ENCODE peak calls at places on chromosomes 11 and 22, in ten cellular contexts. Q is prostate gland, U is endothelial cell of umbilical vein, W is HCT116, K is stomach, F is vagina, C is HepG2, A is breast epithelium, X is spleen, R is H1. B is an unnamed sample.

GRCh38 chr11:77487790-77488189 is 13.9 kb upstream of the PAK1 start:
- DNase-seq in Q (no peak), U (no peak), W (no peak), K (no peak), F (no peak), C (no peak), A (no peak), X (no peak), R (no peak), B (no peak)

GRCh38 chr11:83689062-83689461 is 402.9 kb upstream of the CCDC90B start:
- DNase-seq in Q (no peak), U (no peak), W (no peak), K (no peak), F (no peak), C (no peak), A (no peak), X (no peak), R (no peak), B (no peak)

GRCh38 chr22:35072939-35073338 is 7.0 kb downstream of the ISX start:
- DNase-seq in Q (no peak), U (no peak), W (no peak), K (no peak), F (no peak), C (no peak), A (no peak), X (no peak), R (no peak), B (no peak)

GRCh38 chr11:116689413-116690127 is 83.2 kb downstream of the BUD13 start:
- DNase-seq in Q (no peak), U (no peak), W (no peak), K (no peak), F (peak; percentile 91), C (no peak), A (no peak), X (peak; percentile 54), R (no peak), B (peak; percentile 28)

GRCh38 chr22:25960375-25960774 is 208.9 kb upstream of the SEZ6L start:
- DNase-seq in Q (no peak), U (no peak), W (no peak), K (no peak), F (no peak), C (no peak), A (no peak), X (no peak), R (no peak), B (no peak)

GRCh38 chr11:76491644-76492043 is 46.8 kb downstream of the EMSY start:
- DNase-seq in Q (no peak), U (no peak), W (no peak), K (no peak), F (no peak), C (no peak), A (no peak), X (no peak), R (no peak), B (no peak)

GRCh38 chr11:134999490-135000066 is 587.5 kb upstream of the B3GAT1 start:
- DNase-seq in Q (no peak), U (no peak), W (no peak), K (no peak), F (peak; percentile 72), C (no peak), A (no peak), X (no peak), R (no peak), B (no peak)

GRCh38 chr22:23904855-23905254 is 10.7 kb downstream of the MIF start:
- DNase-seq in Q (no peak), U (no peak), W (no peak), K (no peak), F (no peak), C (no peak), A (no peak), X (no peak), R (no peak), B (no peak)

GRCh38 chr11:61109671-61110070 is 7.4 kb downstream of the CD5 start:
- DNase-seq in Q (no peak), U (no peak), W (no peak), K (no peak), F (no peak), C (no peak), A (no peak), X (no peak), R (no peak), B (no peak)

GRCh38 chr22:48223488-48224190 is 1461.2 kb downstream of the TBC1D22A start:
- DNase-seq in Q (no peak), U (no peak), W (no peak), K (no peak), F (peak; percentile 79), C (no peak), A (no peak), X (peak; percentile 50), R (no peak), B (no peak)

GRCh38 chr11:37248145-37248544 is 650.1 kb upstream of the RAG2 start:
- DNase-seq in Q (no peak), U (no peak), W (no peak), K (no peak), F (no peak), C (no peak), A (no peak), X (no peak), R (no peak), B (no peak)

GRCh38 chr11:130042093-130042591 is 27.6 kb upstream of the APLP2 start:
- DNase-seq in Q (no peak), U (peak; percentile 95), W (no peak), K (no peak), F (no peak), C (peak; percentile 85), A (no peak), X (no peak), R (no peak), B (no peak)

GRCh38 chr11:123034587-123034986 is 27.3 kb downstream of the HSPA8 start:
- DNase-seq in Q (no peak), U (no peak), W (no peak), K (no peak), F (no peak), C (no peak), A (no peak), X (no peak), R (no peak), B (peak; percentile 35)

GRCh38 chr11:1994121-1994520 is 3.5 kb downstream of the H19 start:
- DNase-seq in Q (no peak), U (no peak), W (no peak), K (no peak), F (no peak), C (no peak), A (no peak), X (peak; percentile 8), R (no peak), B (no peak)

GRCh38 chr11:15275141-15275540 is 160.4 kb downstream of the INSC start:
- DNase-seq in Q (no peak), U (no peak), W (no peak), K (no peak), F (no peak), C (no peak), A (no peak), X (no peak), R (no peak), B (no peak)

GRCh38 chr11:119047205-119047604 is 9.8 kb downstream of the HYOU1 start:
- DNase-seq in Q (no peak), U (no peak), W (no peak), K (no peak), F (no peak), C (no peak), A (no peak), X (peak; percentile 3), R (no peak), B (no peak)

DNA sequence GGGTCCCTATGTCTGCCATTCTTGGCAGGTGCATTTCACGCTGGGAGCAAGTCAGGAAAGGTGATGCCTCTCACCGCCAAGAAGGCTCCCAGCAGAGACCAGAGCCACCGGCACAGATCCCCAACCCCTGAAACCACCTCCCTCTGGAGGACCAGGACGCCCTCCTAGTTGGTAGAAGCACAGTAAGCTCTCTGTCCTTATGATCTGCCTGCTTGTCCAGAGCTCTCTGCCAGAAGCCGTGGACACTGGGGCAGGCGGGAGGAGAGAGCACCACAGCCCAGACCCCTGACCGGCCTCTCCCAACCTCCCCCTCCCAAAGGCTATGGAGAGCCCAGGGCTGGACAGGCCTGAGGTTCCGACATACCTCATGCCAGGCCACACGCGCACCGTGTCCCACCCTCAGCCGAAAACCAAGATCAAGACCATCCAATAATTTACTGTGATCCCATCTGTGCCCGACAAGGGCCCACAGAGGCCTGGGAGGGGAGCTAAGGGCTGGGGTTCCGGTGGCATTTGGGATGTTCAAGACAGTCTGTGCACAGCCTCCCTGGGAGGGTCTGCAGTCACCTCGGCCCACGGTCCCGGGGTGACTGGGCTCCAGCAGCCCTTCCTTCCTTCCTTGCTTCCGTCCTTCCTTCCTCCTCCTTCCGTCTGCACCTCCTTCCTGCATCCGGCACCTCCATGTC is 3.4 kb downstream of the HRAS start:
- DNase-seq in Q (no peak), U (no peak), W (no peak), K (no peak), F (no peak), C (no peak), A (no peak), X (no peak), R (no peak), B (no peak)
- TF ChIP-seq POLR2AphosphoS5 in Q (no peak), U (no peak), W (no peak), K (no peak), F (no peak), C (no peak), A (no peak), X (no peak), R (no peak), B (no peak)

GRCh38 chr11:12159351-12160099 is 49.1 kb downstream of the MICAL2 start:
- DNase-seq in Q (no peak), U (peak; percentile 47), W (no peak), K (no peak), F (peak; percentile 84), C (no peak), A (no peak), X (no peak), R (no peak), B (no peak)
- H3K4me1 ChIP-seq in Q (no peaks in the 10 kb centered on the region), U (peaks cover 44% of the 10 kb centered on the region), W (peaks cover 61% of the 10 kb centered on the region), K (peaks cover 26% of the 10 kb centered on the region), F (peaks cover 26% of the 10 kb centered on the region), C (peaks cover 15% of the 10 kb centered on the region), A (no peaks in the 10 kb centered on the region), X (peaks cover 3% of the 10 kb centered on the region), R (no peaks in the 10 kb centered on the region), B (peaks cover 61% of the 10 kb centered on the region)

GRCh38 chr11:10225553-10225952 is 68.5 kb downstream of the SBF2 start:
- DNase-seq in Q (no peak), U (no peak), W (no peak), K (no peak), F (no peak), C (no peak), A (no peak), X (no peak), R (no peak), B (no peak)
- TF ChIP-seq POLR2A in Q (no peak), U (no peak), W (no peak), K (no peak), F (no peak), C (no peak), A (no peak), X (no peak), R (no peak), B (no peak)

DNA sequence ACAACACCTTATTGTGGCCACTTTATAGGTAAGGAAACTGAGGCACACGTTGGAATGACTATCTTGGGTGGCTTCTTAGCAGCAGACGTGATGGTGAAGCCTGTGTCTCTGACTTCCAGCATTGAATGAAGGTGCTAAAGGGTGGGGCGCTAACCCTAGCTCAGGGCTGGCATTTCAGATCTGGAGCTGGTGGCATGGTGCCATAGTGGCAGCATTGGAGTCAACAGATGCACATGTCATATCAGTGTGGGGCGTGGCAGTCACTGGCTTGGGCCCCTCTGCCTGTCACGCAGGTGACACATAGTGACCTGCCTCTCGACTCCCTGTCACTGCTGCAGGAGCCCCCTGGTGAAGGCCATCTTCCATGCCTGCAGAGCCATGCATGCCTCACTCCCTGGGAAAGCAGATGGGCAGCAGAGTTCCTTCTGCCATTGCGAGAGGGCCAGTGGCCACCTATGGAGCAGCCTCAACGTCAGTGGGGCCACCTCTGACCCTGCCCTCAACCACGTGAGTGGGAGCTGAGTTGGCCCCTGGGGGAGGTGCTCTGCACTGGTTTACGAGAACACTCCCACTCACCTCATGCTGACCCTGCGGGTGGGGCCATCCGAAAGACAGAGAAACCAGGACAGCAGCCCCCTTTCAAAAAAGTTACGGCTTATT is 14.8 kb downstream of the SHISA8 start:
- DNase-seq in Q (no peak), U (no peak), W (no peak), K (no peak), F (no peak), C (no peak), A (no peak), X (peak; percentile 54), R (no peak), B (no peak)
- TF ChIP-seq POLR2AphosphoS5 in Q (no peak), U (no peak), W (no peak), K (no peak), F (peak; percentile 26), C (no peak), A (no peak), X (no peak), R (no peak), B (no peak)

B was measured in suprapubic skin.